ENCODE peak calls at places on chromosomes 6 and 20, in seven cellular contexts. M, K, G, U, V, P and D are unnamed samples.

GRCh38 chr6:168413018-168413720 is 27.8 kb upstream of the SMOC2 start:
- DNase-seq in P (no peak), V (no peak), K (no peak), G (no peak), U (peak; percentile 77), M (no peak), D (no peak)

GRCh38 chr6:113858067-113858604 is 991 bp downstream of the MARCKS start:
- DNase-seq in U (no peak), K (peak; percentile 38), G (peak; percentile 38), P (peak; percentile 51), V (peak; percentile 66), M (peak; percentile 69), D (no peak)

GRCh38 chr6:13463941-13464340 is 23.5 kb downstream of the GFOD1 start:
- DNase-seq in G (no peak), P (no peak), M (no peak), U (no peak), V (no peak), K (no peak), D (no peak)

GRCh38 chr6:126055449-126055848 is 69.1 kb downstream of the TRMT11 start:
- DNase-seq in V (no peak), M (no peak), P (no peak), K (no peak), G (no peak), U (no peak), D (no peak)

GRCh38 chr6:113306552-113307145 is 550.5 kb upstream of the MARCKS start:
- DNase-seq in K (peak; percentile 21), G (peak; percentile 44), P (peak; percentile 56), V (peak; percentile 72), U (no peak), M (peak; percentile 75), D (no peak)

GRCh38 chr6:44049989-44050871 is 77.0 kb downstream of the MRPL14 start:
- DNase-seq in P (no peak), M (no peak), G (no peak), V (no peak), U (no peak), K (no peak), D (no peak)

GRCh38 chr6:56156643-56157042 is 90.7 kb downstream of the COL21A1 start:
- DNase-seq in K (peak; percentile 21), U (no peak), G (no peak), M (no peak), V (no peak), P (no peak), D (no peak)

GRCh38 chr6:4670295-4670694 is 105.9 kb upstream of the CDYL start:
- DNase-seq in V (no peak), G (no peak), P (no peak), M (no peak), K (no peak), U (no peak), D (no peak)

GRCh38 chr20:24316731-24317130 is 152.7 kb upstream of the SYNDIG1 start:
- DNase-seq in G (no peak), U (no peak), V (no peak), P (no peak), K (no peak), M (no peak), D (no peak)

GRCh38 chr6:148192310-148192709 is 150.3 kb upstream of the SASH1 start:
- DNase-seq in U (no peak), K (no peak), V (no peak), M (no peak), P (peak; percentile 31), G (no peak), D (peak; percentile 79)

GRCh38 chr6:108653864-108654402 is 93.2 kb downstream of the FOXO3 start:
- DNase-seq in V (no peak), K (no peak), G (peak; percentile 71), U (no peak), P (peak; percentile 81), M (no peak), D (no peak)

GRCh38 chr6:42028234-42029061 is 21.9 kb upstream of the TAF8 start:
- DNase-seq in K (peak; percentile 72), P (no peak), V (no peak), G (no peak), U (no peak), M (no peak), D (no peak)

GRCh38 chr20:5147193-5147592 is 20.4 kb downstream of the CDS2 start:
- DNase-seq in P (no peak), G (no peak), M (no peak), K (no peak), U (no peak), V (no peak), D (no peak)

GRCh38 chr20:57458400-57459160 is 66.4 kb downstream of the CTCFL start:
- DNase-seq in M (no peak), U (no peak), V (no peak), P (peak; percentile 40), K (no peak), G (no peak), D (no peak)

GRCh38 chr6:164039954-164040375 is 625.4 kb downstream of the QKI start:
- DNase-seq in M (no peak), G (peak; percentile 27), V (no peak), P (no peak), K (no peak), U (no peak), D (no peak)

GRCh38 chr20:37385659-37386504 is 39.9 kb downstream of the SRC start:
- DNase-seq in P (peak; percentile 16), V (no peak), U (no peak), K (no peak), M (no peak), G (no peak), D (no peak)

GRCh38 chr6:28880894-28881780 is 42.6 kb downstream of the TRIM27 start:
- DNase-seq in K (peak; percentile 74), G (peak; percentile 53), V (peak; percentile 74), M (peak; percentile 78), U (no peak), P (peak; percentile 74), D (peak; percentile 54)

GRCh38 chr6:150342126-150342525 is 26.7 kb upstream of the IYD start:
- DNase-seq in U (no peak), K (no peak), P (no peak), M (no peak), G (no peak), V (no peak), D (no peak)

GRCh38 chr6:150343434-150343833 is 25.4 kb upstream of the IYD start:
- DNase-seq in V (no peak), P (no peak), M (no peak), U (no peak), G (no peak), K (no peak), D (no peak)

GRCh38 chr6:150346346-150346745 is 22.5 kb upstream of the IYD start:
- DNase-seq in P (no peak), K (no peak), M (no peak), G (no peak), U (no peak), V (no peak), D (no peak)

GRCh38 chr6:150347845-150348244 is 21.0 kb upstream of the IYD start:
- DNase-seq in G (no peak), V (no peak), U (no peak), K (no peak), P (no peak), M (no peak), D (no peak)

GRCh38 chr6:150345786-150346185 is 23.0 kb upstream of the IYD start:
- DNase-seq in K (no peak), V (no peak), M (no peak), G (no peak), P (no peak), U (no peak), D (no peak)
- H3K4me3 ChIP-seq in K (no peak overlapping the region), V (no peak overlapping the region), M (no peak overlapping the region), G (no peak overlapping the region), P (no peak overlapping the region), U (no peak overlapping the region), D (no peak overlapping the region)

DNA sequence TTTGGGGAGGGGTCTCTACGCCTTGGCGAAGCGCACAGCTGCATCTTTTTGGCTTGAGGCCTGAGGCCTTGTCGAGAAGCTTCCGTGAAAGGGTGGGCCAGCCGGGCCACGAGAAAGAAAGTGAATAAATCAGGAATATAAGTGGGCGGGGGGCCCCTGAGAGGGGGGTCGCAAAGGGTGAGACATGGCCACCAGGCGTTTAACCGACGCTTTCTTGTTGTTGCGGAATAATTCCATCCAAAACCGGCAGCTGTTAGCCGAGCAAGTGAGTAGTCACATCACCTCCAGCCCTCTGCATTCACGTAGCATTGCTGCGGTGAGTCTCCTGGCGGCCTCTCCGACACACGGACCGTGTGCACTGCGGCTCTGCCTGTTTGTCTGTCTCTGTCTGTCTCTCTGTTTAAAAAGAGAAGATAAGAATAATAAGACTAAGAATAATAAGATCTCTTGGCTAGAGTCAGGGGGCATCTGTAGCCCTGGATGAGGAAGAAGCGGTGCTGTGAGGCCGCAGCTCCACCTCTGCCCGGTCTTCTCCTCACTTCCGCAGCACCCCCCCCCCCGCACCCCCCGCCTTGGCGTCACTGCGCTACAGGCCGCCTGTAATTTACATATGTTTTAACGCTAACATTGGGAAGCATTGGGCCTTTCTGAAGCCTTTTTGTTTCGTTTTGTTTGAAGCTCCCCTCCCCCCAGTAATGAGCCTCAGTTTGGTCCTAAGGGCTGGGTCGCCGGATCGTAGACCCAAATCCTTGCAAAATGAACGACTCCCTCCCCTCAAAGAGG is 931 bp downstream of the STX16 start:
- DNase-seq in P (peak; percentile 32), V (peak; percentile 76), U (no peak), K (peak; percentile 48), G (peak; percentile 40), M (peak; percentile 73), D (no peak)
- TF ChIP-seq CTCF in P (no peak), V (no peak), U (no peak), K (no peak), G (no peak), M (no peak), D (peak; percentile 25)

GRCh38 chr20:29874476-29875202 is 1382.8 kb upstream of the DEFB115 start:
- DNase-seq in M (no peak), K (no peak), P (no peak), U (no peak), G (no peak), V (peak; percentile 7), D (no peak)
- H3K9me3 ChIP-seq in M (peaks cover 9% of the 10 kb centered on the region), K (peaks cover 6% of the 10 kb centered on the region), P (peaks cover 8% of the 10 kb centered on the region), U (peaks cover 21% of the 10 kb centered on the region), G (no peaks in the 10 kb centered on the region), V (peaks cover 71% of the 10 kb centered on the region), D (peaks cover 58% of the 10 kb centered on the region)

GRCh38 chr20:45037050-45037449 is 63.9 kb downstream of the KCNS1 start:
- DNase-seq in K (no peak), U (no peak), V (no peak), G (no peak), P (peak; percentile 30), M (no peak), D (no peak)

GRCh38 chr20:45036044-45036755 is 64.7 kb downstream of the KCNS1 start:
- DNase-seq in G (no peak), V (no peak), M (no peak), P (no peak), U (no peak), K (peak; percentile 56), D (peak; percentile 42)

GRCh38 chr20:45032781-45033180 is 66.5 kb downstream of the STK4 start:
- DNase-seq in G (no peak), V (no peak), U (no peak), K (no peak), P (no peak), M (no peak), D (no peak)

GRCh38 chr20:45032276-45032675 is 66.0 kb downstream of the STK4 start:
- DNase-seq in P (no peak), G (no peak), K (no peak), V (no peak), U (no peak), M (no peak), D (no peak)

DNA sequence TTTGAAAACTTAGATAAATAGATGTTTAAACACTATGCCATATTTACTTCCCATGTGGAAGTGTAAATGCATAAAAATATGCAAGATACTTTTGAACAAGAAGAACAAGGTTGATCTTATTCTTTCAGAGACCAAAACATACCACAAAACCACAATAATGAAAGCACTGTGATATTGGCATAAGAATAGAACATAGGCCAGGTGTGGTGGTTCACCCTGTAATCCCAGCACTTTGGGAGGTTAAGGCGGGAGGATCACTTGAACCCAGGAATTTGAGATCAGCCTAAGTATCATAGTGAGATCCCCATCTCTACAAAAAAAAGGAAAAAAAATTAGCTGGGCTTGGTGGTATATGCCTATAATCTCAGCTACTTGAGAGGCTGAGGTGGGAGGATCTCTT is 66.5 kb downstream of the KCNS1 start:
- DNase-seq in P (no peak), G (no peak), V (no peak), M (no peak), U (no peak), K (no peak), D (no peak)
- H3K4me3 ChIP-seq in P (no peak overlapping the region), G (no peak overlapping the region), V (no peak overlapping the region), M (no peak overlapping the region), U (no peak overlapping the region), K (no peak overlapping the region), D (no peak overlapping the region)